ENCODE peak calls at places on chromosomes 2 and 18, in four cellular contexts. N is IMR-90, P is left ventricle myocardium inferior, I is right cardiac atrium. H is an unnamed sample.

GRCh38 chr2:208358758-208359631 is 47.6 kb upstream of the PTH2R start:
- DNase-seq in N (no peak), P (no peak), I (no peak), H (no peak)

GRCh38 chr2:39128919-39129391 is 8.1 kb upstream of the SOS1 start:
- DNase-seq in I (no peak), N (no peak), P (no peak), H (peak)

GRCh38 chr2:34291076-34291475 is 692.0 kb upstream of the FAM98A start:
- DNase-seq in I (no peak), P (no peak), N (no peak), H (no peak)

GRCh38 chr2:150325656-150326055 is 161.8 kb downstream of the RND3 start:
- DNase-seq in I (no peak), N (peak), P (no peak), H (no peak)

GRCh38 chr2:99989905-99990304 is 152.5 kb downstream of the AFF3 start:
- DNase-seq in P (no peak), I (no peak), N (no peak), H (no peak)

GRCh38 chr2:146129231-146129630 is 1609.3 kb upstream of the ZEB2 start:
- DNase-seq in I (no peak), N (no peak), P (no peak), H (no peak)

GRCh38 chr18:55351980-55352714 is 235.8 kb downstream of the TCF4 start:
- DNase-seq in N (peak), P (no peak), I (no peak), H (no peak)

GRCh38 chr2:170377469-170378207 is 199.7 kb downstream of the MYO3B start:
- DNase-seq in N (no peak), P (no peak), I (no peak), H (no peak)

GRCh38 chr18:79486356-79487197 is 90.8 kb downstream of the NFATC1 start:
- DNase-seq in I (peak), P (peak), N (no peak), H (no peak)

GRCh38 chr18:33567705-33568104 is 10.3 kb upstream of the ASXL3 start:
- DNase-seq in I (no peak), P (no peak), N (no peak), H (no peak)

GRCh38 chr2:217106650-217107014 is 246.8 kb upstream of the TNP1 start:
- DNase-seq in I (no peak), N (peak), P (no peak), H (no peak)

GRCh38 chr2:207311316-207312005 is 145.7 kb upstream of the KLF7 start:
- DNase-seq in I (no peak), N (peak), P (no peak), H (peak)

GRCh38 chr2:44171018-44171417 is 2.3 kb downstream of the PPM1B start:
- DNase-seq in N (peak), I (no peak), P (no peak), H (no peak)

GRCh38 chr18:79410171-79410641 is 14.5 kb downstream of the NFATC1 start:
- DNase-seq in P (peak), I (peak), N (no peak), H (no peak)

GRCh38 chr2:119753041-119753929 is 6.4 kb upstream of the PTPN4 start:
- DNase-seq in P (no peak), N (peak), I (no peak), H (no peak)

GRCh38 chr18:48949606-48950535 is 894 bp downstream of the SMAD7 start:
- DNase-seq in P (no peak), I (no peak), N (peak), H (no peak)

DNA sequence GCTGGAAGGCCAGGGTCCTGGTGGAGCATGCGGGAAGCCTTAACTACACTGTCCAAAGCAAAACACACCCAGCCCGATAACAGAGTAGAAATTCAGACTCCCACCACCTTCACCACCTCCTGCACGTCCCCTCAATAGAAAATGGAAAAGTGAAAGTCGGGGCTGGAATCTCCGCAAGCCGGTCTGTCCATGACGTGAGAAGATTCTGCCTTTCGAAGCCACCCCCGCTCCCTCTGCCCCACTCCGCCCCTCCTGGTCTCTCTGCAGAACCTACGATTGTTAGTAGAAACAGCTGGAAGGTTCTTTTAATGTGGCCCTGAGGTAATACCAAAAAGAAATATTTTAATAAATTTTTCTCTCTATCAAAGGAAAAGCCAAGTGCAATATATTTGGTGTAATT is 116.4 kb downstream of the GBX2 start:
- DNase-seq in P (no peak), N (no peak), I (no peak), H (no peak)
- H3K27ac ChIP-seq in P (no peak), N (no peak), I (no peak), H (no peak)

DNA sequence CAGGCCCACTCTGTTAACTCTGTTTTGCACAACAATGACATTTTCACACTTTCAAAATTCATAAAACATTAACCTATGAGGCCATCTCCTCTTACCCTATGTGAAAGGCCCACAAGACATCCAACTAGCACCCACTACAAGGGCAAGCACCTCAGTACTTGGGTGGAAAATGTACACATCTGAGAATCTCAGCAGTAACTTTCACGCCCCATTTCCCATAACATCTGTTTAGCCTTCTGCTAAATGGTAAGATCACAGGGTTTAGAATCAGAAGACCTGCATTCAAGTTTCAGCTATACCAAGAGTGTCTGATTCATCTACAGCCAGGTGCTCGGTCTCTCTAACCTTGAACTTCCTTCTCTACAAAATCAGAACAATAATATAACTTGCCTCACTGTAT is 89.2 kb downstream of the SP100 start:
- DNase-seq in I (no peak), P (no peak), N (no peak), H (no peak)
- H3K27ac ChIP-seq in I (no peak), P (no peak), N (no peak), H (no peak)

DNA sequence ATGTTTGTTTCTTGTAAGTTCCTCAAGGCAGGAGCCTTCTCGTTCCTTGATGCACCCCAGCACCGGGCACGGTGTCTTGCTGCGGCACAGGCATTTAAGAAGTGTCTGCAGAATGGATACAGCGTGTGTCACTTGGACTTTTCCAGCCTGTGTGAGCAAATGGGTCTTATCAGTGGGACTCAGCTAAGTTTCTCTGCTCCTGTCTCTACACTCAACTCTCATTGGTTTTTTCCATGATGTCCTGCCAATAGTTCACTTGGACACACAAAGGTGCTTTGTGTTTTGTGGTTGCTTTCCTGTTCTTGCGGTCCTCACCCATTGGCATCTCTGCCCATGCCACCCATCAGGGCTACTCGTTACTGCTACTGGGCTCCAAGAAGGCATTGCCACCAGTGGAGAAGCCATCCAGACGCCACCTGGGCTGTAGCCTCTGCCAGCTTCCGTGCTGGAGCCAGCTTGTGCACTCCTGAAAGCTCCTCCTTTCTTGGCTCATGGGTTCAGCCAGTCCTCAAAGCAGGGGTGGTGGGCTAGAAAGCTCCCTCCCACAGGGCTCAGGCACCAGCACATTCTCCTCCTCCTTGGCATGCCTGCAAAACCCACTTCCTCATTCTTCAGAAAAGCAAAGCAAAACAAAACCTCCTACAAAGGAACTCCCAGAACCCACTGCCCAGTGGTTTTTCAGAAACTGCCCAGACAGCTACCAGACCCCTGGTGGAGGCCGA is 41.4 kb downstream of the IL1R2 start:
- DNase-seq in N (peak), I (peak), P (peak), H (peak)
- H3K27ac ChIP-seq in N (peak), I (peak), P (peak), H (no peak)

GRCh38 chr18:74194691-74195090 is 46.4 kb downstream of the TIMM21 start:
- DNase-seq in P (no peak), I (no peak), N (peak), H (no peak)
- H3K27ac ChIP-seq in P (no peak), I (no peak), N (no peak), H (no peak)

GRCh38 chr2:177235855-177236437 is 23.4 kb downstream of the HNRNPA3 start:
- DNase-seq in N (no peak), P (no peak), I (peak), H (no peak)
- H3K27ac ChIP-seq in N (no peak), P (peak), I (peak), H (peak)

GRCh38 chr18:39198376-39198775 is 1632.8 kb upstream of the CELF4 start:
- DNase-seq in P (no peak), I (no peak), N (peak), H (peak)
- H3K27ac ChIP-seq in P (no peak), I (no peak), N (no peak), H (no peak)

GRCh38 chr2:64331430-64331700 is 122.6 kb upstream of the LGALSL start:
- DNase-seq in I (no peak), P (no peak), N (no peak), H (no peak)

GRCh38 chr2:64331846-64332245 is 122.1 kb upstream of the LGALSL start:
- DNase-seq in I (no peak), N (no peak), P (no peak), H (no peak)

GRCh38 chr2:64329848-64330247 is 124.1 kb upstream of the LGALSL start:
- DNase-seq in I (peak), N (peak), P (peak), H (no peak)

GRCh38 chr2:64330691-64331429 is 123.1 kb upstream of the LGALSL start:
- DNase-seq in N (peak), P (peak), I (peak), H (no peak)

DNA sequence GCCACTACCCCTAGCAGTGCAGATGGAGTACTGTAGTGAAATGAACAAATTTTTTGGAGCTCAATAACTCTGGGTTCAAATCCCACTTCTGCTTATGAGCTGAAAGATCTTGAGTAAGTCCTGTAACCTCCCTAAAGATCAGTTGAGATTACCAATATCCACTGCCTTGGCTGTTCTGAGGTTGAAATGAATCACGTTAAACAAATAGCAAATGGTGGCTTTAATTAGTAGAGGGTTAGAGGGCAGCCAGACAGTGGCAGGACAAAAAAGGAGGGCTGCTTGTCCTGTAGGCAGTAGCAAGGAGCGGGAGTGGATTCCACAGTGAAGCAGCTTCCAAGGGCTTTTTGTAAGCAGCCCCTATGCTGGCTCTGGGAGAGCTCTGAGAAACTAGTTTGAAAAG is 123.7 kb upstream of the LGALSL start:
- DNase-seq in I (no peak), N (no peak), P (no peak), H (no peak)
- H3K27ac ChIP-seq in I (peak), N (no peak), P (peak), H (no peak)

DNA sequence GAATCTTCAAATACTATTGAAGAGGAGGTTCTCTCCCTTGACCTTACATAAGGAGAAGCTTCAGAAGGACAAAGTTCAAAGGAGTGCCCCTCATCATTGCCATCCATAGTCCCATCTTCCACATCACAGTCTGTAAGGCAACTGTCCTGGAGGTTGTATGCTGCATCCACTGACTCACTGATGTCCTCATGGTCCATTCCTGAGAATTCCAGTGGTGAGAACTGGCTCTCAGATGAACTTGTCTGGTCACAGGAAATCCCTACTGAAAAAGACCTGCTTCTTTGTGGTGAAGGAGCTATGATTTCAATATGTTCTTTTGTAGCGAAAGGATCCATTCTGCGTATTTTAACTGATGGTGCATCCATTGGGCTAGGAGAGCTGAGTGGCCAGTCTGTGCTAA is 52.2 kb downstream of the EIF2AK3 start:
- DNase-seq in P (no peak), N (peak), I (no peak), H (no peak)
- H3K27ac ChIP-seq in P (no peak), N (no peak), I (no peak), H (no peak)

GRCh38 chr2:18611604-18612003 is 22.2 kb upstream of the NT5C1B start:
- DNase-seq in P (no peak), I (no peak), N (no peak), H (no peak)
- H3K27ac ChIP-seq in P (no peak), I (no peak), N (no peak), H (no peak)

GRCh38 chr2:24791452-24791851 is 1.7 kb downstream of the PTRHD1 start:
- DNase-seq in P (no peak), N (no peak), I (no peak), H (no peak)
- H3K27ac ChIP-seq in P (no peak), N (no peak), I (no peak), H (no peak)